ENCODE peak calls at places on chromosomes 2 and 18, in seven cellular contexts. Z is cardiac fibroblast; V is amniotic stem cell; Y is activated CD4-positive, alpha-beta T cell treated with anti-CD3 and anti-CD28 coated beads, Interleukin-2, amount 50 U/mL, for 4 hours; E is foreskin fibroblast; K is activated naive CD4-positive, alpha-beta T cell treated with anti-CD3 and anti-CD28 coated beads for 36 hours; M is NCI-H2171. N is an unnamed sample.

GRCh38 chr2:229971298-229971790 is 49.0 kb downstream of the FBXO36 start:
- DNase-seq in Z (no peak), V (no peak), Y (no peak), E (no peak), K (no peak), M (peak; percentile 11), N (no peak)

GRCh38 chr2:191580581-191580980 is 97.4 kb upstream of the NABP1 start:
- DNase-seq in Z (peak; percentile 78), V (no peak), Y (no peak), E (no peak), K (no peak), M (no peak), N (no peak)

GRCh38 chr2:111884592-111884964 is 585 bp upstream of the ANAPC1 start:
- DNase-seq in Z (no peak), V (no peak), Y (no peak), E (no peak), K (no peak), M (no peak), N (no peak)

GRCh38 chr2:186130678-186131511 is 355.2 kb upstream of the ZC3H15 start:
- DNase-seq in Z (no peak), V (no peak), Y (no peak), E (no peak), K (no peak), M (no peak), N (no peak)

GRCh38 chr18:62569081-62569480 is 46.3 kb downstream of the ZCCHC2 start:
- DNase-seq in Z (no peak), V (no peak), Y (no peak), E (no peak), K (no peak), M (no peak), N (no peak)

GRCh38 chr2:223735659-223736244 is 101.6 kb downstream of the AP1S3 start:
- DNase-seq in Z (peak; percentile 96), V (peak; percentile 81), Y (no peak), E (peak; percentile 86), K (no peak), M (no peak), N (peak; percentile 59)

GRCh38 chr2:236949089-236949935 is 136.4 kb upstream of the COPS8 start:
- DNase-seq in Z (no peak), V (no peak), Y (no peak), E (no peak), K (no peak), M (no peak), N (no peak)

GRCh38 chr2:85132392-85132791 is 800 bp upstream of the TCF7L1 start:
- DNase-seq in Z (no peak), V (peak; percentile 53), Y (no peak), E (no peak), K (no peak), M (no peak), N (peak; percentile 57)

GRCh38 chr2:239319261-239319661 is 81.6 kb downstream of the HDAC4 start:
- DNase-seq in Z (peak; percentile 48), V (no peak), Y (no peak), E (peak; percentile 43), K (peak; percentile 31), M (no peak), N (no peak)

GRCh38 chr2:37632310-37632709 is 39.1 kb downstream of the CDC42EP3 start:
- DNase-seq in Z (no peak), V (no peak), Y (no peak), E (no peak), K (no peak), M (no peak), N (no peak)

GRCh38 chr2:149383340-149383739 is 53.0 kb downstream of the LYPD6 start:
- DNase-seq in Z (no peak), V (no peak), Y (no peak), E (peak; percentile 89), K (no peak), M (no peak), N (peak; percentile 29)

GRCh38 chr18:11983592-11983991 is 2.3 kb downstream of the IMPA2 start:
- DNase-seq in Z (no peak), V (no peak), Y (no peak), E (no peak), K (no peak), M (no peak), N (no peak)

GRCh38 chr2:112579280-112579679 is 5.1 kb upstream of the CHCHD5 start:
- DNase-seq in Z (peak; percentile 92), V (peak; percentile 86), Y (no peak), E (peak; percentile 86), K (no peak), M (no peak), N (peak; percentile 16)

GRCh38 chr2:70995227-70995729 is 605 bp upstream of the TEX261 start:
- DNase-seq in Z (peak; percentile 37), V (peak; percentile 27), Y (peak; percentile 48), E (peak; percentile 24), K (peak; percentile 74), M (peak; percentile 50), N (no peak)

GRCh38 chr18:25109484-25109883 is 242.5 kb downstream of the ZNF521 start:
- DNase-seq in Z (no peak), V (peak; percentile 5), Y (no peak), E (peak; percentile 25), K (no peak), M (no peak), N (no peak)

GRCh38 chr2:191206613-191207471 is 38.4 kb upstream of the MYO1B start:
- DNase-seq in Z (no peak), V (no peak), Y (no peak), E (no peak), K (peak; percentile 63), M (no peak), N (no peak)

GRCh38 chr2:138829326-138829725 is 49.1 kb upstream of the NXPH2 start:
- DNase-seq in Z (peak; percentile 26), V (no peak), Y (no peak), E (no peak), K (peak; percentile 55), M (peak; percentile 69), N (no peak)

GRCh38 chr2:26847663-26848335 is at the start of gene DPYSL5:
- DNase-seq in Z (no peak), V (no peak), Y (no peak), E (no peak), K (no peak), M (peak; percentile 95), N (peak; percentile 22)

GRCh38 chr2:232420463-232421188 is 14.0 kb downstream of the ALPG start:
- DNase-seq in Z (peak; percentile 7), V (no peak), Y (no peak), E (no peak), K (peak; percentile 44), M (peak; percentile 32), N (no peak)

GRCh38 chr2:233061591-233062446 is 1.7 kb downstream of the INPP5D start:
- DNase-seq in Z (peak; percentile 5), V (no peak), Y (no peak), E (no peak), K (peak; percentile 76), M (no peak), N (peak; percentile 61)

GRCh38 chr2:112958428-112959108 is 19.2 kb upstream of the IL36G start:
- DNase-seq in Z (peak; percentile 81), V (peak; percentile 42), Y (no peak), E (peak; percentile 45), K (peak; percentile 54), M (peak; percentile 36), N (peak; percentile 66)

GRCh38 chr2:227536445-227536844 is 62.2 kb upstream of the SCYGR2 start:
- DNase-seq in Z (peak; percentile 19), V (no peak), Y (no peak), E (no peak), K (no peak), M (peak; percentile 20), N (no peak)

GRCh38 chr18:46891742-46892214 is 25.5 kb downstream of the PIAS2 start:
- DNase-seq in Z (no peak), V (no peak), Y (no peak), E (no peak), K (peak; percentile 43), M (no peak), N (no peak)

GRCh38 chr18:79071037-79071960 is 2.1 kb downstream of the ATP9B start:
- DNase-seq in Z (no peak), V (no peak), Y (no peak), E (no peak), K (no peak), M (no peak), N (no peak)

GRCh38 chr2:169840747-169841142 is 13.5 kb downstream of the UBR3 start:
- DNase-seq in Z (no peak), V (no peak), Y (no peak), E (no peak), K (no peak), M (no peak), N (no peak)

N was measured in AG08396.